ENCODE peak calls at places on chromosomes 11 and 22, in seven cellular contexts. N is HCT116, F is GM23248, S is neural progenitor cell, K is MM.1S, G is hepatocyte, I is GM23338. V is an unnamed sample. For H3K79me2, the result is how much of the 10 kb centered on the place peaks cover.

GRCh38 chr11:117843666-117844484 is 19.3 kb upstream of the FXYD2 start:
- DNase-seq in G (peak), I (peak), S (peak), K (peak), F (peak), N (peak), V (peak)

GRCh38 chr11:83990160-83990733 is 704.1 kb upstream of the CCDC90B start:
- DNase-seq in K (no peak), N (no peak), G (peak), F (peak), I (no peak), S (no peak), V (no peak)

GRCh38 chr22:49402169-49402568 is 425.5 kb downstream of the BRD1 start:
- DNase-seq in N (no peak), K (no peak), G (no peak), F (no peak), S (no peak), I (no peak), V (no peak)

GRCh38 chr22:45201678-45202332 is 38.1 kb downstream of the NUP50 start:
- DNase-seq in S (no peak), N (no peak), K (no peak), G (no peak), I (no peak), F (no peak), V (peak)

GRCh38 chr11:64239662-64240466 is 1.0 kb upstream of the FKBP2 start:
- DNase-seq in F (no peak), G (no peak), K (no peak), N (no peak), I (no peak), S (no peak), V (no peak)

GRCh38 chr11:72676874-72677341 is 2.7 kb upstream of the PDE2A start:
- DNase-seq in S (peak), N (no peak), I (peak), K (peak), F (peak), G (peak), V (peak)

GRCh38 chr11:59012942-59013256 is 73.2 kb upstream of the GLYATL1B start:
- DNase-seq in N (no peak), I (no peak), K (no peak), F (no peak), G (peak), S (no peak), V (no peak)

GRCh38 chr11:65445604-65446445 is 23.2 kb downstream of the NEAT1 start:
- DNase-seq in F (peak), N (no peak), I (no peak), S (no peak), K (no peak), G (no peak), V (peak)

GRCh38 chr11:93573184-93573583 is 30.0 kb upstream of the SMCO4 start:
- DNase-seq in N (no peak), F (peak), S (no peak), I (no peak), G (no peak), K (no peak), V (peak)

GRCh38 chr11:70680781-70681281 is 282.5 kb downstream of the CTTN start:
- DNase-seq in F (no peak), K (no peak), G (no peak), I (no peak), S (peak), N (no peak), V (no peak)

GRCh38 chr11:114892381-114893197 is 214.3 kb downstream of the NXPE2 start:
- DNase-seq in S (no peak), K (no peak), F (no peak), G (no peak), N (no peak), I (peak), V (no peak)

GRCh38 chr11:65078151-65078550 is 5.7 kb downstream of the CDCA5 start:
- DNase-seq in N (peak), I (peak), K (peak), S (peak), F (peak), G (peak), V (peak)

GRCh38 chr11:29135504-29135903 is 881.3 kb downstream of the KCNA4 start:
- DNase-seq in N (no peak), S (no peak), I (no peak), G (no peak), K (no peak), F (peak), V (no peak)

GRCh38 chr11:35016939-35017338 is 100.5 kb downstream of the PDHX start:
- DNase-seq in G (no peak), N (no peak), I (no peak), S (no peak), K (no peak), F (no peak), V (no peak)

GRCh38 chr11:60950024-60950423 is 2.0 kb downstream of the SLC15A3 start:
- DNase-seq in N (no peak), F (no peak), I (no peak), K (no peak), S (no peak), G (no peak), V (no peak)

GRCh38 chr22:49710746-49711145 is 116.9 kb downstream of the BRD1 start:
- DNase-seq in F (no peak), K (no peak), G (no peak), S (no peak), N (no peak), I (no peak), V (no peak)

GRCh38 chr11:117769530-117769929 is 27.5 kb downstream of the DSCAML1 start:
- DNase-seq in N (no peak), I (no peak), S (no peak), G (no peak), F (no peak), K (no peak), V (no peak)

GRCh38 chr11:96149743-96150555 is 193.0 kb downstream of the MAML2 start:
- DNase-seq in F (peak), G (peak), N (no peak), S (no peak), K (no peak), I (no peak), V (peak)

GRCh38 chr11:62994775-62995174 is 10.0 kb upstream of the SLC22A6 start:
- DNase-seq in G (no peak), K (no peak), F (no peak), I (no peak), N (no peak), S (no peak), V (no peak)

GRCh38 chr11:77175869-77176539 is 48.0 kb downstream of the MYO7A start:
- DNase-seq in G (no peak), K (no peak), N (no peak), S (peak), I (peak), F (no peak), V (no peak)

GRCh38 chr22:24170189-24170588 is 11.1 kb upstream of the SUSD2 start:
- DNase-seq in K (no peak), F (no peak), I (no peak), G (no peak), S (peak), N (no peak), V (no peak)

GRCh38 chr11:88183233-88183632 is 8.0 kb upstream of the RAB38 start:
- DNase-seq in G (no peak), I (no peak), F (no peak), S (no peak), K (no peak), N (no peak), V (no peak)

GRCh38 chr11:14907411-14908213 is 15.6 kb upstream of the CYP2R1 start:
- DNase-seq in I (peak), N (no peak), K (peak), G (peak), S (peak), F (peak), V (peak)

GRCh38 chr11:64469288-64469687 is 110.3 kb downstream of the RPS6KA4 start:
- DNase-seq in G (no peak), S (no peak), N (no peak), I (no peak), K (no peak), F (no peak), V (no peak)

GRCh38 chr11:59418151-59418550 is 8.1 kb downstream of the OR5A2 start:
- DNase-seq in F (no peak), N (no peak), I (no peak), S (no peak), G (no peak), K (no peak), V (no peak)

GRCh38 chr22:50610581-50610980 is 10.0 kb downstream of the MAPK8IP2 start:
- DNase-seq in S (no peak), K (no peak), I (no peak), F (no peak), G (no peak), N (no peak), V (no peak)

GRCh38 chr22:19619144-19620009 is 94.9 kb upstream of the SEPTIN5 start:
- DNase-seq in G (no peak), F (no peak), S (no peak), N (no peak), I (no peak), K (peak), V (no peak)

GRCh38 chr11:46307785-46308341 is 30.4 kb downstream of the CREB3L1 start:
- DNase-seq in I (peak), F (no peak), K (no peak), N (no peak), S (peak), G (no peak), V (no peak)
- TF ChIP-seq EZH2phosphoT487 in I (no peak), F (no peak), K (no peak), N (no peak), S (no peak), G (no peak), V (no peak)

DNA sequence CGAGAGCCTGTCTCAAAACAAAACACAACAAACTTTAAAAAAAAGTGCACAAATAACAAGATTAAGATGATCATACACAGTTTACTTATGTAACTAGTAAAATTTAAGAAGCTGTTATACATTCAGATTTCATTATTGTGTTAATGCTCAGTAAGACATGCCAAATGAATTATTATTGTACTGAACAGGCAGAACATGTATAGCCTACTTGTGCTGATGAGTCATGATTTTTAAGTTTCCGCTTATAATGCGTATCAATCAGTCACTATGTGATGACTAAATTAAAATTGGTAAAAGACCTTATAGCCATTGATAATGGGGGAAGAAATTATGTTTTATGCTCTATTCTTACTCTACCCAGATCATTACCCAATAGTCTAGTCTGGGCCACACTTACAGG is 20.5 kb upstream of the EXPH5 start:
- DNase-seq in S (no peak), K (no peak), N (no peak), G (no peak), I (no peak), F (no peak), V (peak)
- H3K79me2 ChIP-seq in S (under half), K (under half), N (under half), G (under half), I (under half), F (under half), V (under half)

GRCh38 chr22:47158457-47158856 is 396.0 kb downstream of the TBC1D22A start:
- DNase-seq in N (no peak), I (no peak), S (no peak), G (no peak), F (no peak), K (no peak), V (no peak)
- TF ChIP-seq EZH2 in N (no peak), I (no peak), S (no peak), G (no peak), F (no peak), K (no peak), V (no peak)

GRCh38 chr22:37161442-37161841 is 11.7 kb upstream of the IL2RB start:
- DNase-seq in G (no peak), N (peak), F (peak), I (peak), K (peak), S (no peak), V (peak)
- TF ChIP-seq EZH2phosphoT487 in G (no peak), N (no peak), F (no peak), I (no peak), K (no peak), S (no peak), V (no peak)

DNA sequence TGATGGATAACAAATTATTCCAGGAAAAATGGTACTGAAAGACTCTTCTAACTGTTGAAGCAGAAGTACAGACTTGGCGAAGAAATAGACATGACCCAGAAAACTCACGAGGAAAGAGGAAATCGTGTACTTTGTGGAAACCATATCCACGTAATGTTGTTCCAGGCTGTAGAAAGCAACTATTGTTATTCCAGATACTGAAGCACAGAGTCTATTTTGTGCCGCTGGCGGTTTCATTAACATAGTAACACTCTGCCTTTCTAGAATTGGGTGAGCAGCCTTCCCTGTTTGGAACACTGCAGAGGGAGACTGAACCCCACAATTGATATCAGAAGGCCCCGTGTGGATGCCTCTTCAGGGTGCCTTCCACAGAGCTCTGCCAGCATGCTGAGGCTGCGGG is 310.7 kb downstream of the TBC1D22A start:
- DNase-seq in F (no peak), I (no peak), K (no peak), G (no peak), S (no peak), N (no peak), V (no peak)
- H3K79me2 ChIP-seq in F (under half), I (under half), K (under half), G (under half), S (under half), N (under half), V (under half)

GRCh38 chr11:75430692-75431532 is 2.1 kb downstream of the KLHL35 start:
- DNase-seq in F (no peak), G (no peak), I (no peak), N (no peak), K (no peak), S (no peak), V (peak)
- TF ChIP-seq EZH2 in F (no peak), G (no peak), I (peak), N (no peak), K (no peak), S (peak), V (no peak)

GRCh38 chr11:79173615-79174014 is 267.2 kb downstream of the TENM4 start:
- DNase-seq in G (peak), F (peak), I (peak), K (no peak), S (no peak), N (no peak), V (peak)
- TF ChIP-seq EZH2phosphoT487 in G (no peak), F (no peak), I (no peak), K (no peak), S (no peak), N (no peak), V (no peak)

DNA sequence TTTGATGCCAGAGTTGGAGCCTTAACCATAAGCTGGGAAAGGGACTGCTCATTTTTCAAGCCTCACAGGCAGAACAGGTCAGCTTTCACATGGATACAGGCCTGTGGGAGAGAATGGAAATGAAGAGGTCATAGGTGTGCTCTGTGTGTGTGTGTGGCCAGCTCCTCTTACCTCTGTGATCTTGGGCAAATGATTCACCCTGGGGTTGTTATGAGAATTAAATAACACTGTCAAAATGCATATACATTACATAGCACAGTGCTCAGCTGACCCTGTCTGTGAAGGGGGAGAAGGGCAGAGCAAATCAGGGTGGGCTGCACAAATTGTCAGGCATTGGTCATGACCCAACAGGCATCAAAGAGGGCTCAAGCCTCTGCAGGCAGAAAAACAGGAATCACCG is 372.5 kb downstream of the TENM4 start:
- DNase-seq in F (no peak), K (no peak), S (no peak), I (no peak), G (no peak), N (no peak), V (no peak)
- H3K79me2 ChIP-seq in F (under half), K (under half), S (under half), I (under half), G (under half), N (under half), V (under half)

DNA sequence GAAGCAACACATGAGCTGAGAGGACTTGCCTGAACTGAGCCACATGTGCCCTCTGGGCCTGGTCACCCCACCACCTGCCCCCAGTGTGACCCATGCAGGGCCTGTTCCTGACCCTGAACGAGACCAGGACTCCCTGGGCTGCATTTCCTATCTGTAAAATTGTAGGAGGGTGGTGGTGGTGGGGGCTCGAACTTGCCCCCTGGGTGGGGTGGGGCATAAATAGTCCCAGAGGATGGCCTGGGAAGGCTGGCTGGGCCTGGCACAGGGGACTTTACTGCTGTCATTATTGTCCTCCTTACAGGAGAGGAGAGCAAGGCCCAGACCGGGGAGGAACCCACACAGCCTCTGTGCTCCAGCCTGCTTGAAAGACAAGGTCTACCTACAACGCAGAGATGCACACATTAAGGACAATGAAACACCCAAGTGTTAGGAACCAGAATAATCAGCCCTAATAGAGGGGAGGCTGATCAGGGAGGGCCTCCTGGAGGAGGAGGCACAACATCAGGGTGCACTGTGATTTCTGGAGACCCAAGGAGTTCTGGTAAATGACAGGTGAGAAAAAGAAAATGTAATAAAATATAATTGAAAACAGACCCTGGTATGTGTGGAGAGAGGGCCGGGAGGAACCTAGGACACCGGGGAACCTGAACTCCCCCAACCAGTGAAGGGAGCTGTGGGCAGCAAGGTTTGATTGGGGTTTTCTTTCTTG is 2.8 kb upstream of the AIFM3 start:
- DNase-seq in S (no peak), F (no peak), I (no peak), G (no peak), N (no peak), K (no peak), V (no peak)
- TF ChIP-seq EZH2 in S (peak), F (peak), I (peak), G (peak), N (no peak), K (no peak), V (no peak)